ENCODE peak calls at places on chromosomes 5 and 9, in ten cellular contexts. One of them, this sample, is unnamed.

GRCh38 chr5:130323804-130324454 is 419.7 kb downstream of the CHSY3 start:
- DNase-seq in iPS-NIHi11: no peak
- DNase-seq in MCF 10A: peak
- DNase-seq in epithelial cell of proximal tubule: no peak
- DNase-seq in HuH-7: no peak
- DNase-seq in gastrocnemius medialis: no peak
- DNase-seq in activated effector memory CD4-positive, alpha-beta T cell treated with Interleukin-2 at 50 U/mL for 16 hours: no peak
- DNase-seq in OCI-LY7: peak
- DNase-seq in BE2C: no peak
- DNase-seq in LNCaP clone FGC: no peak
- DNase-seq in this sample: peak

GRCh38 chr9:137403281-137403680 is 19.7 kb downstream of the EXD3 start:
- DNase-seq in iPS-NIHi11: no peak
- DNase-seq in MCF 10A: no peak
- DNase-seq in epithelial cell of proximal tubule: no peak
- DNase-seq in HuH-7: no peak
- DNase-seq in gastrocnemius medialis: no peak
- DNase-seq in activated effector memory CD4-positive, alpha-beta T cell treated with Interleukin-2 at 50 U/mL for 16 hours: no peak
- DNase-seq in OCI-LY7: no peak
- DNase-seq in BE2C: no peak
- DNase-seq in LNCaP clone FGC: no peak
- DNase-seq in this sample: no peak

GRCh38 chr9:133379153-133380086 is 3.3 kb downstream of the STKLD1 start:
- DNase-seq in iPS-NIHi11: no peak
- DNase-seq in MCF 10A: no peak
- DNase-seq in epithelial cell of proximal tubule: no peak
- DNase-seq in HuH-7: no peak
- DNase-seq in gastrocnemius medialis: no peak
- DNase-seq in activated effector memory CD4-positive, alpha-beta T cell treated with Interleukin-2 at 50 U/mL for 16 hours: no peak
- DNase-seq in OCI-LY7: no peak
- DNase-seq in BE2C: no peak
- DNase-seq in LNCaP clone FGC: no peak
- DNase-seq in this sample: no peak

GRCh38 chr9:135478858-135479468 is 619 bp upstream of the PPP1R26 start:
- DNase-seq in iPS-NIHi11: peak
- DNase-seq in MCF 10A: peak
- DNase-seq in epithelial cell of proximal tubule: no peak
- DNase-seq in HuH-7: no peak
- DNase-seq in gastrocnemius medialis: no peak
- DNase-seq in activated effector memory CD4-positive, alpha-beta T cell treated with Interleukin-2 at 50 U/mL for 16 hours: no peak
- DNase-seq in OCI-LY7: no peak
- DNase-seq in BE2C: no peak
- DNase-seq in LNCaP clone FGC: peak
- DNase-seq in this sample: no peak

GRCh38 chr5:141662028-141662427 is 10.8 kb upstream of the FCHSD1 start:
- DNase-seq in iPS-NIHi11: no peak
- DNase-seq in MCF 10A: no peak
- DNase-seq in epithelial cell of proximal tubule: no peak
- DNase-seq in HuH-7: no peak
- DNase-seq in gastrocnemius medialis: no peak
- DNase-seq in activated effector memory CD4-positive, alpha-beta T cell treated with Interleukin-2 at 50 U/mL for 16 hours: no peak
- DNase-seq in OCI-LY7: no peak
- DNase-seq in BE2C: no peak
- DNase-seq in LNCaP clone FGC: no peak
- DNase-seq in this sample: no peak

GRCh38 chr5:62331921-62332320 is 25.9 kb downstream of the KIF2A start:
- DNase-seq in iPS-NIHi11: no peak
- DNase-seq in MCF 10A: no peak
- DNase-seq in epithelial cell of proximal tubule: no peak
- DNase-seq in HuH-7: no peak
- DNase-seq in gastrocnemius medialis: no peak
- DNase-seq in activated effector memory CD4-positive, alpha-beta T cell treated with Interleukin-2 at 50 U/mL for 16 hours: no peak
- DNase-seq in OCI-LY7: no peak
- DNase-seq in BE2C: no peak
- DNase-seq in LNCaP clone FGC: no peak
- DNase-seq in this sample: no peak

GRCh38 chr5:172048539-172049101 is 42.2 kb upstream of the FBXW11 start:
- DNase-seq in iPS-NIHi11: no peak
- DNase-seq in MCF 10A: no peak
- DNase-seq in epithelial cell of proximal tubule: no peak
- DNase-seq in HuH-7: no peak
- DNase-seq in gastrocnemius medialis: no peak
- DNase-seq in activated effector memory CD4-positive, alpha-beta T cell treated with Interleukin-2 at 50 U/mL for 16 hours: no peak
- DNase-seq in OCI-LY7: no peak
- DNase-seq in BE2C: no peak
- DNase-seq in LNCaP clone FGC: no peak
- DNase-seq in this sample: no peak

GRCh38 chr5:139746691-139747582 is 48.7 kb upstream of the PSD2 start:
- DNase-seq in iPS-NIHi11: peak
- DNase-seq in MCF 10A: no peak
- DNase-seq in epithelial cell of proximal tubule: no peak
- DNase-seq in HuH-7: no peak
- DNase-seq in gastrocnemius medialis: no peak
- DNase-seq in activated effector memory CD4-positive, alpha-beta T cell treated with Interleukin-2 at 50 U/mL for 16 hours: peak
- DNase-seq in OCI-LY7: peak
- DNase-seq in BE2C: peak
- DNase-seq in LNCaP clone FGC: no peak
- DNase-seq in this sample: no peak

GRCh38 chr5:159638954-159639559 is 277.2 kb upstream of the ADRA1B start:
- DNase-seq in iPS-NIHi11: no peak
- DNase-seq in MCF 10A: no peak
- DNase-seq in epithelial cell of proximal tubule: no peak
- DNase-seq in HuH-7: no peak
- DNase-seq in gastrocnemius medialis: no peak
- DNase-seq in activated effector memory CD4-positive, alpha-beta T cell treated with Interleukin-2 at 50 U/mL for 16 hours: no peak
- DNase-seq in OCI-LY7: no peak
- DNase-seq in BE2C: no peak
- DNase-seq in LNCaP clone FGC: no peak
- DNase-seq in this sample: no peak

GRCh38 chr5:172680921-172681320 is 39.9 kb downstream of the NEURL1B start:
- DNase-seq in iPS-NIHi11: no peak
- DNase-seq in MCF 10A: no peak
- DNase-seq in epithelial cell of proximal tubule: no peak
- DNase-seq in HuH-7: no peak
- DNase-seq in gastrocnemius medialis: no peak
- DNase-seq in activated effector memory CD4-positive, alpha-beta T cell treated with Interleukin-2 at 50 U/mL for 16 hours: no peak
- DNase-seq in OCI-LY7: peak
- DNase-seq in BE2C: no peak
- DNase-seq in LNCaP clone FGC: no peak
- DNase-seq in this sample: no peak

GRCh38 chr5:74579215-74579614 is 61.3 kb downstream of the ENC1 start:
- DNase-seq in iPS-NIHi11: no peak
- DNase-seq in MCF 10A: no peak
- DNase-seq in epithelial cell of proximal tubule: no peak
- DNase-seq in HuH-7: no peak
- DNase-seq in gastrocnemius medialis: no peak
- DNase-seq in activated effector memory CD4-positive, alpha-beta T cell treated with Interleukin-2 at 50 U/mL for 16 hours: peak
- DNase-seq in OCI-LY7: no peak
- DNase-seq in BE2C: no peak
- DNase-seq in LNCaP clone FGC: no peak
- DNase-seq in this sample: no peak

GRCh38 chr9:121844090-121844489 is 192.7 kb downstream of the DAB2IP start:
- DNase-seq in iPS-NIHi11: no peak
- DNase-seq in MCF 10A: no peak
- DNase-seq in epithelial cell of proximal tubule: no peak
- DNase-seq in HuH-7: no peak
- DNase-seq in gastrocnemius medialis: no peak
- DNase-seq in activated effector memory CD4-positive, alpha-beta T cell treated with Interleukin-2 at 50 U/mL for 16 hours: no peak
- DNase-seq in OCI-LY7: no peak
- DNase-seq in BE2C: no peak
- DNase-seq in LNCaP clone FGC: peak
- DNase-seq in this sample: no peak

GRCh38 chr9:84169240-84169639 is 171.3 kb downstream of the SLC28A3 start:
- DNase-seq in iPS-NIHi11: no peak
- DNase-seq in MCF 10A: peak
- DNase-seq in epithelial cell of proximal tubule: no peak
- DNase-seq in HuH-7: no peak
- DNase-seq in gastrocnemius medialis: no peak
- DNase-seq in activated effector memory CD4-positive, alpha-beta T cell treated with Interleukin-2 at 50 U/mL for 16 hours: no peak
- DNase-seq in OCI-LY7: no peak
- DNase-seq in BE2C: no peak
- DNase-seq in LNCaP clone FGC: no peak
- DNase-seq in this sample: peak

GRCh38 chr9:71968541-71969090 is 57.2 kb downstream of the C9orf85 start:
- DNase-seq in iPS-NIHi11: no peak
- DNase-seq in MCF 10A: no peak
- DNase-seq in epithelial cell of proximal tubule: no peak
- DNase-seq in HuH-7: no peak
- DNase-seq in gastrocnemius medialis: no peak
- DNase-seq in activated effector memory CD4-positive, alpha-beta T cell treated with Interleukin-2 at 50 U/mL for 16 hours: no peak
- DNase-seq in OCI-LY7: no peak
- DNase-seq in BE2C: no peak
- DNase-seq in LNCaP clone FGC: no peak
- DNase-seq in this sample: no peak

GRCh38 chr5:88269222-88269771 is 652 bp upstream of the TMEM161B start:
- DNase-seq in iPS-NIHi11: no peak
- DNase-seq in MCF 10A: peak
- DNase-seq in epithelial cell of proximal tubule: no peak
- DNase-seq in HuH-7: peak
- DNase-seq in gastrocnemius medialis: no peak
- DNase-seq in activated effector memory CD4-positive, alpha-beta T cell treated with Interleukin-2 at 50 U/mL for 16 hours: no peak
- DNase-seq in OCI-LY7: peak
- DNase-seq in BE2C: no peak
- DNase-seq in LNCaP clone FGC: no peak
- DNase-seq in this sample: no peak

GRCh38 chr5:14208071-14209021 is 65.2 kb downstream of the TRIO start:
- DNase-seq in iPS-NIHi11: no peak
- DNase-seq in MCF 10A: peak
- DNase-seq in epithelial cell of proximal tubule: no peak
- DNase-seq in HuH-7: no peak
- DNase-seq in gastrocnemius medialis: no peak
- DNase-seq in activated effector memory CD4-positive, alpha-beta T cell treated with Interleukin-2 at 50 U/mL for 16 hours: no peak
- DNase-seq in OCI-LY7: peak
- DNase-seq in BE2C: no peak
- DNase-seq in LNCaP clone FGC: no peak
- DNase-seq in this sample: peak

GRCh38 chr5:168736201-168736940 is 157.2 kb upstream of the PANK3 start:
- DNase-seq in iPS-NIHi11: no peak
- DNase-seq in MCF 10A: no peak
- DNase-seq in epithelial cell of proximal tubule: no peak
- DNase-seq in HuH-7: no peak
- DNase-seq in gastrocnemius medialis: no peak
- DNase-seq in activated effector memory CD4-positive, alpha-beta T cell treated with Interleukin-2 at 50 U/mL for 16 hours: no peak
- DNase-seq in OCI-LY7: no peak
- DNase-seq in BE2C: no peak
- DNase-seq in LNCaP clone FGC: no peak
- DNase-seq in this sample: no peak

GRCh38 chr9:5441043-5441442 is 3.3 kb upstream of the PLGRKT start:
- DNase-seq in iPS-NIHi11: no peak
- DNase-seq in MCF 10A: peak
- DNase-seq in epithelial cell of proximal tubule: no peak
- DNase-seq in HuH-7: no peak
- DNase-seq in gastrocnemius medialis: no peak
- DNase-seq in activated effector memory CD4-positive, alpha-beta T cell treated with Interleukin-2 at 50 U/mL for 16 hours: no peak
- DNase-seq in OCI-LY7: no peak
- DNase-seq in BE2C: no peak
- DNase-seq in LNCaP clone FGC: no peak
- DNase-seq in this sample: peak

GRCh38 chr9:16784002-16784401 is 86.5 kb downstream of the BNC2 start:
- DNase-seq in iPS-NIHi11: no peak
- DNase-seq in MCF 10A: no peak
- DNase-seq in epithelial cell of proximal tubule: no peak
- DNase-seq in HuH-7: no peak
- DNase-seq in gastrocnemius medialis: no peak
- DNase-seq in activated effector memory CD4-positive, alpha-beta T cell treated with Interleukin-2 at 50 U/mL for 16 hours: no peak
- DNase-seq in OCI-LY7: no peak
- DNase-seq in BE2C: no peak
- DNase-seq in LNCaP clone FGC: no peak
- DNase-seq in this sample: no peak

GRCh38 chr9:4334439-4334838 is 34.6 kb upstream of the GLIS3 start:
- DNase-seq in iPS-NIHi11: peak
- DNase-seq in MCF 10A: peak
- DNase-seq in epithelial cell of proximal tubule: peak
- DNase-seq in HuH-7: no peak
- DNase-seq in gastrocnemius medialis: peak
- DNase-seq in activated effector memory CD4-positive, alpha-beta T cell treated with Interleukin-2 at 50 U/mL for 16 hours: no peak
- DNase-seq in OCI-LY7: no peak
- DNase-seq in BE2C: no peak
- DNase-seq in LNCaP clone FGC: peak
- DNase-seq in this sample: no peak

GRCh38 chr5:127563133-127563532 is 45.7 kb downstream of the PRRC1 start:
- DNase-seq in iPS-NIHi11: no peak
- DNase-seq in MCF 10A: no peak
- DNase-seq in epithelial cell of proximal tubule: no peak
- DNase-seq in HuH-7: no peak
- DNase-seq in gastrocnemius medialis: no peak
- DNase-seq in activated effector memory CD4-positive, alpha-beta T cell treated with Interleukin-2 at 50 U/mL for 16 hours: no peak
- DNase-seq in OCI-LY7: no peak
- DNase-seq in BE2C: no peak
- DNase-seq in LNCaP clone FGC: no peak
- DNase-seq in this sample: no peak

GRCh38 chr5:17182494-17182893 is 34.9 kb upstream of the BASP1 start:
- DNase-seq in iPS-NIHi11: no peak
- DNase-seq in MCF 10A: no peak
- DNase-seq in epithelial cell of proximal tubule: no peak
- DNase-seq in HuH-7: no peak
- DNase-seq in gastrocnemius medialis: no peak
- DNase-seq in activated effector memory CD4-positive, alpha-beta T cell treated with Interleukin-2 at 50 U/mL for 16 hours: no peak
- DNase-seq in OCI-LY7: no peak
- DNase-seq in BE2C: no peak
- DNase-seq in LNCaP clone FGC: no peak
- DNase-seq in this sample: peak

GRCh38 chr5:32455311-32455710 is 10.8 kb upstream of the ZFR start:
- DNase-seq in iPS-NIHi11: no peak
- DNase-seq in MCF 10A: no peak
- DNase-seq in epithelial cell of proximal tubule: no peak
- DNase-seq in HuH-7: no peak
- DNase-seq in gastrocnemius medialis: no peak
- DNase-seq in activated effector memory CD4-positive, alpha-beta T cell treated with Interleukin-2 at 50 U/mL for 16 hours: no peak
- DNase-seq in OCI-LY7: no peak
- DNase-seq in BE2C: no peak
- DNase-seq in LNCaP clone FGC: no peak
- DNase-seq in this sample: no peak

GRCh38 chr9:70901741-70902140 is 219.7 kb downstream of the TRPM3 start:
- DNase-seq in iPS-NIHi11: no peak
- DNase-seq in MCF 10A: no peak
- DNase-seq in epithelial cell of proximal tubule: no peak
- DNase-seq in HuH-7: no peak
- DNase-seq in gastrocnemius medialis: no peak
- DNase-seq in activated effector memory CD4-positive, alpha-beta T cell treated with Interleukin-2 at 50 U/mL for 16 hours: no peak
- DNase-seq in OCI-LY7: no peak
- DNase-seq in BE2C: no peak
- DNase-seq in LNCaP clone FGC: no peak
- DNase-seq in this sample: no peak

GRCh38 chr5:171965740-171966139 is 40.7 kb downstream of the FBXW11 start:
- DNase-seq in iPS-NIHi11: no peak
- DNase-seq in MCF 10A: no peak
- DNase-seq in epithelial cell of proximal tubule: no peak
- DNase-seq in HuH-7: no peak
- DNase-seq in gastrocnemius medialis: no peak
- DNase-seq in activated effector memory CD4-positive, alpha-beta T cell treated with Interleukin-2 at 50 U/mL for 16 hours: no peak
- DNase-seq in OCI-LY7: peak
- DNase-seq in BE2C: no peak
- DNase-seq in LNCaP clone FGC: no peak
- DNase-seq in this sample: no peak

GRCh38 chr5:150141544-150142188 is 14.0 kb downstream of the PDGFRB start:
- DNase-seq in iPS-NIHi11: no peak
- DNase-seq in MCF 10A: no peak
- DNase-seq in epithelial cell of proximal tubule: no peak
- DNase-seq in HuH-7: no peak
- DNase-seq in gastrocnemius medialis: no peak
- DNase-seq in activated effector memory CD4-positive, alpha-beta T cell treated with Interleukin-2 at 50 U/mL for 16 hours: no peak
- DNase-seq in OCI-LY7: no peak
- DNase-seq in BE2C: no peak
- DNase-seq in LNCaP clone FGC: no peak
- DNase-seq in this sample: peak

GRCh38 chr9:761155-761792 is 80.2 kb upstream of the DMRT1 start:
- DNase-seq in iPS-NIHi11: no peak
- DNase-seq in MCF 10A: no peak
- DNase-seq in epithelial cell of proximal tubule: no peak
- DNase-seq in HuH-7: no peak
- DNase-seq in gastrocnemius medialis: no peak
- DNase-seq in activated effector memory CD4-positive, alpha-beta T cell treated with Interleukin-2 at 50 U/mL for 16 hours: no peak
- DNase-seq in OCI-LY7: no peak
- DNase-seq in BE2C: no peak
- DNase-seq in LNCaP clone FGC: no peak
- DNase-seq in this sample: no peak